ENCODE peak calls at places on chromosomes 3 and 15, in ten cellular contexts. One of them, this sample, is unnamed.

GRCh38 chr3:14261229-14261628 is 82.6 kb downstream of the LSM3 start:
- DNase-seq in IMR-90: peak; percentile 77
- DNase-seq in CD8-positive, alpha-beta memory T cell: peak; percentile 53
- DNase-seq in sigmoid colon: peak; percentile 91
- DNase-seq in CD4-positive, CD25-positive, alpha-beta regulatory T cell: peak; percentile 60
- DNase-seq in CD8-positive, alpha-beta T cell: peak; percentile 83
- DNase-seq in cardiac muscle cell: peak; percentile 89
- DNase-seq in A549: peak; percentile 87
- DNase-seq in HCT116: peak; percentile 68
- DNase-seq in endodermal cell: peak; percentile 97
- DNase-seq in this sample: peak; percentile 91

GRCh38 chr3:153829596-153830170 is 291.5 kb upstream of the ARHGEF26 start:
- DNase-seq in endodermal cell: no peak
- DNase-seq in CD8-positive, alpha-beta memory T cell: no peak
- DNase-seq in CD8-positive, alpha-beta T cell: no peak
- DNase-seq in sigmoid colon: no peak
- DNase-seq in cardiac muscle cell: no peak
- DNase-seq in IMR-90: no peak
- DNase-seq in CD4-positive, CD25-positive, alpha-beta regulatory T cell: no peak
- DNase-seq in HCT116: no peak
- DNase-seq in A549: no peak
- DNase-seq in this sample: no peak

GRCh38 chr15:90049030-90049429 is 47.9 kb downstream of the ZNF710 start:
- DNase-seq in CD4-positive, CD25-positive, alpha-beta regulatory T cell: no peak
- DNase-seq in CD8-positive, alpha-beta memory T cell: no peak
- DNase-seq in A549: no peak
- DNase-seq in HCT116: no peak
- DNase-seq in endodermal cell: no peak
- DNase-seq in sigmoid colon: no peak
- DNase-seq in CD8-positive, alpha-beta T cell: no peak
- DNase-seq in cardiac muscle cell: no peak
- DNase-seq in IMR-90: peak; percentile 40
- DNase-seq in this sample: no peak

GRCh38 chr3:46464326-46465195 is at the start of gene LTF:
- DNase-seq in cardiac muscle cell: no peak
- DNase-seq in HCT116: no peak
- DNase-seq in sigmoid colon: no peak
- DNase-seq in CD8-positive, alpha-beta memory T cell: no peak
- DNase-seq in endodermal cell: peak; percentile 62
- DNase-seq in A549: no peak
- DNase-seq in IMR-90: no peak
- DNase-seq in CD8-positive, alpha-beta T cell: no peak
- DNase-seq in CD4-positive, CD25-positive, alpha-beta regulatory T cell: no peak
- DNase-seq in this sample: no peak

GRCh38 chr3:156816091-156816793 is 9.9 kb upstream of the LEKR1 start:
- DNase-seq in cardiac muscle cell: peak; percentile 34
- DNase-seq in IMR-90: peak; percentile 79
- DNase-seq in sigmoid colon: peak; percentile 69
- DNase-seq in CD4-positive, CD25-positive, alpha-beta regulatory T cell: peak; percentile 14
- DNase-seq in HCT116: no peak
- DNase-seq in endodermal cell: peak; percentile 82
- DNase-seq in CD8-positive, alpha-beta memory T cell: peak; percentile 31
- DNase-seq in A549: peak; percentile 50
- DNase-seq in CD8-positive, alpha-beta T cell: peak; percentile 23
- DNase-seq in this sample: peak; percentile 76

GRCh38 chr15:59662260-59662659 is 4.9 kb upstream of the GTF2A2 start:
- DNase-seq in CD8-positive, alpha-beta memory T cell: no peak
- DNase-seq in sigmoid colon: no peak
- DNase-seq in CD8-positive, alpha-beta T cell: no peak
- DNase-seq in CD4-positive, CD25-positive, alpha-beta regulatory T cell: no peak
- DNase-seq in A549: no peak
- DNase-seq in HCT116: no peak
- DNase-seq in endodermal cell: no peak
- DNase-seq in cardiac muscle cell: no peak
- DNase-seq in IMR-90: peak; percentile 59
- DNase-seq in this sample: no peak

GRCh38 chr15:79953951-79954444 is 17.0 kb downstream of the BCL2A1 start:
- DNase-seq in sigmoid colon: no peak
- DNase-seq in endodermal cell: no peak
- DNase-seq in HCT116: no peak
- DNase-seq in CD8-positive, alpha-beta memory T cell: no peak
- DNase-seq in CD4-positive, CD25-positive, alpha-beta regulatory T cell: no peak
- DNase-seq in A549: no peak
- DNase-seq in cardiac muscle cell: no peak
- DNase-seq in IMR-90: peak; percentile 87
- DNase-seq in CD8-positive, alpha-beta T cell: no peak
- DNase-seq in this sample: no peak

GRCh38 chr3:69182588-69183299 is 60.3 kb upstream of the LMOD3 start:
- DNase-seq in A549: no peak
- DNase-seq in endodermal cell: no peak
- DNase-seq in sigmoid colon: no peak
- DNase-seq in CD4-positive, CD25-positive, alpha-beta regulatory T cell: no peak
- DNase-seq in CD8-positive, alpha-beta memory T cell: no peak
- DNase-seq in CD8-positive, alpha-beta T cell: no peak
- DNase-seq in IMR-90: peak; percentile 81
- DNase-seq in HCT116: no peak
- DNase-seq in cardiac muscle cell: no peak
- DNase-seq in this sample: no peak

GRCh38 chr3:150605998-150606641 is 3.0 kb downstream of the SELENOT start:
- DNase-seq in endodermal cell: no peak
- DNase-seq in A549: no peak
- DNase-seq in cardiac muscle cell: no peak
- DNase-seq in CD4-positive, CD25-positive, alpha-beta regulatory T cell: no peak
- DNase-seq in sigmoid colon: no peak
- DNase-seq in CD8-positive, alpha-beta memory T cell: no peak
- DNase-seq in HCT116: no peak
- DNase-seq in IMR-90: no peak
- DNase-seq in CD8-positive, alpha-beta T cell: no peak
- DNase-seq in this sample: no peak

GRCh38 chr3:150609988-150610387 is 6.9 kb downstream of the SELENOT start:
- DNase-seq in CD8-positive, alpha-beta T cell: no peak
- DNase-seq in CD4-positive, CD25-positive, alpha-beta regulatory T cell: no peak
- DNase-seq in HCT116: no peak
- DNase-seq in sigmoid colon: no peak
- DNase-seq in IMR-90: no peak
- DNase-seq in endodermal cell: no peak
- DNase-seq in cardiac muscle cell: no peak
- DNase-seq in CD8-positive, alpha-beta memory T cell: no peak
- DNase-seq in A549: no peak
- DNase-seq in this sample: no peak

GRCh38 chr3:150610785-150611184 is 7.7 kb downstream of the SELENOT start:
- DNase-seq in CD4-positive, CD25-positive, alpha-beta regulatory T cell: no peak
- DNase-seq in sigmoid colon: no peak
- DNase-seq in CD8-positive, alpha-beta memory T cell: no peak
- DNase-seq in A549: no peak
- DNase-seq in endodermal cell: no peak
- DNase-seq in CD8-positive, alpha-beta T cell: no peak
- DNase-seq in cardiac muscle cell: no peak
- DNase-seq in HCT116: no peak
- DNase-seq in IMR-90: no peak
- DNase-seq in this sample: no peak

GRCh38 chr3:150603888-150604319 is 783 bp downstream of the SELENOT start:
- DNase-seq in endodermal cell: peak; percentile 77
- DNase-seq in CD4-positive, CD25-positive, alpha-beta regulatory T cell: no peak
- DNase-seq in cardiac muscle cell: peak; percentile 17
- DNase-seq in A549: no peak
- DNase-seq in CD8-positive, alpha-beta T cell: no peak
- DNase-seq in HCT116: no peak
- DNase-seq in sigmoid colon: no peak
- DNase-seq in IMR-90: no peak
- DNase-seq in CD8-positive, alpha-beta memory T cell: no peak
- DNase-seq in this sample: no peak

DNA sequence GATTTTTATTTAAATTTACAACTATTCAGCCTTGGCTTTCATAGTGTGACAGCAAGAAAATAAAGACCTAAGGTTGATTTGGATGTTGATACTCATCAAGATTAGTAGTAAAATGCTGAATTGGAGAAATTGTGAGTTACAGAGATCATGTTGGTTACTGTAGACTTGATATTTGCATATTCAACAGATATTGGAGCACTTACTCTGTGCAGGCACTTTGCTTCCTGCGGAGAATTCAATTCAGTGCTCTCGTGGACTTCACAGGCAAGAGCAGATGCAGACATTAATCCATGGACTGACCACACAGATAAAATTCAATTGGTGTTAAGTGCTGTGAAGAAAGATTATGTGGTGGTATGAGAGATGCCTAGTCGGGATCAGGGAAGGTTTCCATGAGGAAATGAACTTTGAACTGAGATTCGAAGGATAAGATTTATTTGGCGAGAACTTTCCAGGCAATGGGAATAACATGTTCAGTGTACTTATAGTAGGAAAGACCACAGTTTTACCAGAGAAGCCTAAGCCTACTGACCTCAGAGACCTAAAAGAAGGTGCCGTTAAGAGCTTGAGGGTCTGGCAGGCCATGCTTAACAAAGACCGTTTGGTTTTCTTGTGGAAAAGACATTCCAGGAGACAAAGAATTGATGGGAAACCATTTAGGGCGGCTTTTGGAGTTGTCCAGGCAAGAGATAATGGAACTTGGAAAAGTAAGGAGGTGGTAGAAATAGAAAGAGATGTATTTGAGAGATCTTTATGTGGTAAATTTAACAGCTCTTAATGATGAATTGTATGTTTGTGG is 4.3 kb downstream of the SELENOT start:
- DNase-seq in A549: no peak
- DNase-seq in cardiac muscle cell: peak; percentile 31
- DNase-seq in IMR-90: no peak
- DNase-seq in CD4-positive, CD25-positive, alpha-beta regulatory T cell: no peak
- DNase-seq in CD8-positive, alpha-beta memory T cell: no peak
- DNase-seq in sigmoid colon: no peak
- DNase-seq in CD8-positive, alpha-beta T cell: no peak
- DNase-seq in HCT116: no peak
- DNase-seq in endodermal cell: peak; percentile 63
- DNase-seq in this sample: no peak
- H3K4me1 ChIP-seq in A549: peaks cover 21% of the 10 kb centered on the region
- H3K4me1 ChIP-seq in cardiac muscle cell: peaks cover 25% of the 10 kb centered on the region
- H3K4me1 ChIP-seq in IMR-90: no peaks in the 10 kb centered on the region
- H3K4me1 ChIP-seq in CD4-positive, CD25-positive, alpha-beta regulatory T cell: peaks cover 62% of the 10 kb centered on the region
- H3K4me1 ChIP-seq in CD8-positive, alpha-beta memory T cell: peaks cover 70% of the 10 kb centered on the region
- H3K4me1 ChIP-seq in sigmoid colon: peaks cover 47% of the 10 kb centered on the region
- H3K4me1 ChIP-seq in CD8-positive, alpha-beta T cell: peaks cover 63% of the 10 kb centered on the region
- H3K4me1 ChIP-seq in HCT116: peaks cover 2% of the 10 kb centered on the region
- H3K4me1 ChIP-seq in endodermal cell: peaks cover 6% of the 10 kb centered on the region
- H3K4me1 ChIP-seq in this sample: peaks cover 13% of the 10 kb centered on the region

GRCh38 chr3:187983484-187984124 is 170.4 kb upstream of the LPP start:
- DNase-seq in A549: no peak
- DNase-seq in cardiac muscle cell: peak; percentile 20
- DNase-seq in sigmoid colon: no peak
- DNase-seq in CD8-positive, alpha-beta memory T cell: no peak
- DNase-seq in CD8-positive, alpha-beta T cell: no peak
- DNase-seq in endodermal cell: no peak
- DNase-seq in HCT116: no peak
- DNase-seq in CD4-positive, CD25-positive, alpha-beta regulatory T cell: no peak
- DNase-seq in IMR-90: no peak
- DNase-seq in this sample: no peak
- H3K4me1 ChIP-seq in A549: peaks cover 19% of the 10 kb centered on the region
- H3K4me1 ChIP-seq in cardiac muscle cell: no peaks in the 10 kb centered on the region
- H3K4me1 ChIP-seq in sigmoid colon: no peaks in the 10 kb centered on the region
- H3K4me1 ChIP-seq in CD8-positive, alpha-beta memory T cell: peaks cover 50% of the 10 kb centered on the region
- H3K4me1 ChIP-seq in CD8-positive, alpha-beta T cell: peaks cover 40% of the 10 kb centered on the region
- H3K4me1 ChIP-seq in endodermal cell: no peaks in the 10 kb centered on the region
- H3K4me1 ChIP-seq in HCT116: no peaks in the 10 kb centered on the region
- H3K4me1 ChIP-seq in CD4-positive, CD25-positive, alpha-beta regulatory T cell: peaks cover 48% of the 10 kb centered on the region
- H3K4me1 ChIP-seq in IMR-90: peaks cover 7% of the 10 kb centered on the region
- H3K4me1 ChIP-seq in this sample: no peaks in the 10 kb centered on the region

GRCh38 chr15:34986326-34987181 is 1.5 kb downstream of the ZNF770 start:
- DNase-seq in CD8-positive, alpha-beta memory T cell: no peak
- DNase-seq in A549: no peak
- DNase-seq in sigmoid colon: no peak
- DNase-seq in cardiac muscle cell: peak; percentile 28
- DNase-seq in endodermal cell: no peak
- DNase-seq in CD8-positive, alpha-beta T cell: no peak
- DNase-seq in IMR-90: no peak
- DNase-seq in CD4-positive, CD25-positive, alpha-beta regulatory T cell: no peak
- DNase-seq in HCT116: no peak
- DNase-seq in this sample: no peak

GRCh38 chr15:34987182-34987488 is 952 bp downstream of the ZNF770 start:
- DNase-seq in CD4-positive, CD25-positive, alpha-beta regulatory T cell: no peak
- DNase-seq in A549: no peak
- DNase-seq in CD8-positive, alpha-beta memory T cell: no peak
- DNase-seq in sigmoid colon: no peak
- DNase-seq in endodermal cell: no peak
- DNase-seq in cardiac muscle cell: peak; percentile 30
- DNase-seq in CD8-positive, alpha-beta T cell: no peak
- DNase-seq in IMR-90: no peak
- DNase-seq in HCT116: no peak
- DNase-seq in this sample: no peak

GRCh38 chr15:34987623-34987981 is 485 bp downstream of the ZNF770 start:
- DNase-seq in CD8-positive, alpha-beta memory T cell: no peak
- DNase-seq in sigmoid colon: no peak
- DNase-seq in CD4-positive, CD25-positive, alpha-beta regulatory T cell: no peak
- DNase-seq in HCT116: no peak
- DNase-seq in A549: no peak
- DNase-seq in IMR-90: no peak
- DNase-seq in CD8-positive, alpha-beta T cell: no peak
- DNase-seq in cardiac muscle cell: no peak
- DNase-seq in endodermal cell: no peak
- DNase-seq in this sample: no peak

GRCh38 chr15:34987982-34988873 is at the start of gene ZNF770:
- DNase-seq in CD8-positive, alpha-beta memory T cell: peak; percentile 83
- DNase-seq in A549: peak; percentile 87
- DNase-seq in CD4-positive, CD25-positive, alpha-beta regulatory T cell: peak; percentile 69
- DNase-seq in endodermal cell: peak; percentile 92
- DNase-seq in HCT116: peak; percentile 51
- DNase-seq in IMR-90: peak; percentile 75
- DNase-seq in cardiac muscle cell: peak; percentile 85
- DNase-seq in sigmoid colon: peak; percentile 87
- DNase-seq in CD8-positive, alpha-beta T cell: peak; percentile 81
- DNase-seq in this sample: peak; percentile 80

DNA sequence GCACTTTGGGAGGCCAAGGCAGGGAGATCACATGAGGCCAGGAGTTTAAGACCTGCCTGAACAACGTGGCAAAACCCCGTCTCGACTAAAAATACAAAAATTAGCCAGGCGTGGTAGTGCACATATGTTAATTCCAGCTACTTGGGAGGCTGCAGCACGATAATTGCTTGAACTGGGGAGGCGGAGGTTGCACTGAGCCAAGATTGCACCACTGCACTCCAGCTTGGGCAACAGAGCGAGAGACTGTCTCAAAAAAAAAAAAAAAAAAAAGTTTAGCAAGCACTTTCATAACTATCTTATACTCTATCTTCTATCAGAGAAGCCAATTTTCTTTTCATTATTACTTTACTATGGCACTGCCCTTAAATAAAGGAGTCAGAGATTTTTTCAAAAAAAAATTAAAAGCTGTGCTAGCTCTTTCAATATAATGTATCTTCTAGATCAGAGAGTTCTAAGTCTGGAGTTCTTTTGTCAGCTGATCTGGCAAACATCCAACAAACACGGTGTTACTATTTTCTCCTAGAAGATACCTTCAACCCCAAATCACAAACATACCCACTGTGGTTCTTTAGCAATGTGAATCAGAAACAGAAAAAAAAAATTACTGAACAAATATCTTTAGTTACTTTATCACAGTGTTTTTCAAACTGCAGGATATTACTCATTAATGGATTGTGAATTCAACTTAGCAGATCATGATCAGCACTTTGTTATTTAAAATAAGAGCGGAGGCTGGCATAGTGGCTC is 3.0 kb downstream of the ZNF770 start:
- DNase-seq in CD8-positive, alpha-beta T cell: no peak
- DNase-seq in sigmoid colon: no peak
- DNase-seq in CD8-positive, alpha-beta memory T cell: no peak
- DNase-seq in IMR-90: peak; percentile 22
- DNase-seq in endodermal cell: no peak
- DNase-seq in cardiac muscle cell: peak; percentile 40
- DNase-seq in CD4-positive, CD25-positive, alpha-beta regulatory T cell: no peak
- DNase-seq in A549: no peak
- DNase-seq in HCT116: no peak
- DNase-seq in this sample: no peak
- H3K4me1 ChIP-seq in CD8-positive, alpha-beta T cell: peaks cover 24% of the 10 kb centered on the region
- H3K4me1 ChIP-seq in sigmoid colon: peaks cover 24% of the 10 kb centered on the region
- H3K4me1 ChIP-seq in CD8-positive, alpha-beta memory T cell: peaks cover 23% of the 10 kb centered on the region
- H3K4me1 ChIP-seq in IMR-90: peaks cover 5% of the 10 kb centered on the region
- H3K4me1 ChIP-seq in endodermal cell: no peaks in the 10 kb centered on the region
- H3K4me1 ChIP-seq in cardiac muscle cell: peaks cover 23% of the 10 kb centered on the region
- H3K4me1 ChIP-seq in CD4-positive, CD25-positive, alpha-beta regulatory T cell: peaks cover 44% of the 10 kb centered on the region
- H3K4me1 ChIP-seq in A549: peaks cover 28% of the 10 kb centered on the region
- H3K4me1 ChIP-seq in HCT116: peaks cover 12% of the 10 kb centered on the region
- H3K4me1 ChIP-seq in this sample: peaks cover 4% of the 10 kb centered on the region

GRCh38 chr3:29347412-29347811 is 66.5 kb downstream of the RBMS3 start:
- DNase-seq in A549: no peak
- DNase-seq in IMR-90: no peak
- DNase-seq in HCT116: no peak
- DNase-seq in cardiac muscle cell: no peak
- DNase-seq in endodermal cell: no peak
- DNase-seq in CD8-positive, alpha-beta memory T cell: no peak
- DNase-seq in CD8-positive, alpha-beta T cell: no peak
- DNase-seq in sigmoid colon: no peak
- DNase-seq in CD4-positive, CD25-positive, alpha-beta regulatory T cell: no peak
- DNase-seq in this sample: no peak

GRCh38 chr3:29345923-29346322 is 65.1 kb downstream of the RBMS3 start:
- DNase-seq in HCT116: no peak
- DNase-seq in endodermal cell: no peak
- DNase-seq in A549: no peak
- DNase-seq in sigmoid colon: no peak
- DNase-seq in CD4-positive, CD25-positive, alpha-beta regulatory T cell: no peak
- DNase-seq in IMR-90: no peak
- DNase-seq in CD8-positive, alpha-beta T cell: no peak
- DNase-seq in CD8-positive, alpha-beta memory T cell: no peak
- DNase-seq in cardiac muscle cell: no peak
- DNase-seq in this sample: no peak

GRCh38 chr3:29349049-29349448 is 68.2 kb downstream of the RBMS3 start:
- DNase-seq in CD8-positive, alpha-beta memory T cell: no peak
- DNase-seq in cardiac muscle cell: no peak
- DNase-seq in A549: no peak
- DNase-seq in endodermal cell: no peak
- DNase-seq in sigmoid colon: no peak
- DNase-seq in IMR-90: no peak
- DNase-seq in CD4-positive, CD25-positive, alpha-beta regulatory T cell: no peak
- DNase-seq in CD8-positive, alpha-beta T cell: no peak
- DNase-seq in HCT116: no peak
- DNase-seq in this sample: no peak

GRCh38 chr3:29346828-29347227 is 66.0 kb downstream of the RBMS3 start:
- DNase-seq in HCT116: no peak
- DNase-seq in cardiac muscle cell: no peak
- DNase-seq in CD8-positive, alpha-beta T cell: no peak
- DNase-seq in A549: no peak
- DNase-seq in sigmoid colon: no peak
- DNase-seq in IMR-90: peak; percentile 59
- DNase-seq in CD4-positive, CD25-positive, alpha-beta regulatory T cell: no peak
- DNase-seq in CD8-positive, alpha-beta memory T cell: no peak
- DNase-seq in endodermal cell: no peak
- DNase-seq in this sample: no peak

DNA sequence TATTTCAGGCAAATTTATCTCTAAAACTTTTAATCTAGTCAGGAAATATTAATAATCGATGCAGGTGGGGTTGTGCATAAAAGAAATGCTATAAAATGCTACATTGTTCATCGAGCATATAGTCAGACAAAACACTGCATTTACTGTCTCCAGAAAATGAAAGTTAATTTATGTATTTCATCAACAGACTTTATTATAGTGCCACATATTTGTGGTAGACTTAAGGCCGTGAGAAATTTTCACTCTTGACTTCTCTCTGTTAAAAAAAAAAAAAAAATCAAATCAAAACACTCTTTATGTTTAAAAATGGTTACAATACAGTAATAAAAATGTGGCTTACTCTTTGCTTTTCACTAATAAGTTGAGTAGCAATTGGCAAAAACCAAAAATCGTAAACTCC is 67.4 kb downstream of the RBMS3 start:
- DNase-seq in CD4-positive, CD25-positive, alpha-beta regulatory T cell: no peak
- DNase-seq in CD8-positive, alpha-beta T cell: no peak
- DNase-seq in IMR-90: no peak
- DNase-seq in sigmoid colon: no peak
- DNase-seq in endodermal cell: no peak
- DNase-seq in HCT116: no peak
- DNase-seq in CD8-positive, alpha-beta memory T cell: no peak
- DNase-seq in cardiac muscle cell: no peak
- DNase-seq in A549: no peak
- DNase-seq in this sample: no peak
- H3K4me1 ChIP-seq in CD4-positive, CD25-positive, alpha-beta regulatory T cell: no peaks in the 10 kb centered on the region
- H3K4me1 ChIP-seq in CD8-positive, alpha-beta T cell: no peaks in the 10 kb centered on the region
- H3K4me1 ChIP-seq in IMR-90: no peaks in the 10 kb centered on the region
- H3K4me1 ChIP-seq in sigmoid colon: no peaks in the 10 kb centered on the region
- H3K4me1 ChIP-seq in endodermal cell: no peaks in the 10 kb centered on the region
- H3K4me1 ChIP-seq in HCT116: no peaks in the 10 kb centered on the region
- H3K4me1 ChIP-seq in CD8-positive, alpha-beta memory T cell: no peaks in the 10 kb centered on the region
- H3K4me1 ChIP-seq in cardiac muscle cell: peaks cover 6% of the 10 kb centered on the region
- H3K4me1 ChIP-seq in A549: peaks cover 4% of the 10 kb centered on the region
- H3K4me1 ChIP-seq in this sample: no peaks in the 10 kb centered on the region